ENCODE peak calls at places on chromosomes 16 and 17, in four cellular contexts. I is SK-N-SH, S is HepG2, R is GM12878. W is an unnamed sample.

GRCh38 chr16:84120023-84120422 is 3.3 kb upstream of the MBTPS1 start:
- DNase-seq in I (no peak), S (no peak), R (no peak), W (no peak)

GRCh38 chr17:9235346-9235745 is 214.0 kb downstream of the NTN1 start:
- DNase-seq in I (no peak), S (no peak), R (no peak), W (no peak)

GRCh38 chr16:72561-73537 is at the start of gene RHBDF1:
- DNase-seq in I (peak), S (no peak), R (no peak), W (peak)

GRCh38 chr17:29732613-29733012 is 109.9 kb upstream of the CORO6 start:
- DNase-seq in I (no peak), S (no peak), R (no peak), W (no peak)

GRCh38 chr17:35795007-35795870 is at the start of gene MMP28:
- DNase-seq in I (peak), S (no peak), R (no peak), W (peak)

GRCh38 chr16:17529982-17530760 is 59.4 kb upstream of the XYLT1 start:
- DNase-seq in I (no peak), S (no peak), R (peak), W (peak)

GRCh38 chr16:9499921-9500593 is 408.6 kb downstream of the HAPSTR1 start:
- DNase-seq in I (no peak), S (no peak), R (no peak), W (no peak)

GRCh38 chr17:18280766-18281165 is 20.3 kb downstream of the MIEF2 start:
- DNase-seq in I (no peak), S (no peak), R (no peak), W (no peak)

GRCh38 chr17:78131172-78132085 is 858 bp downstream of the TMC8 start:
- DNase-seq in I (peak), S (no peak), R (no peak), W (no peak)

GRCh38 chr16:20388854-20389253 is 15.7 kb downstream of the PDILT start:
- DNase-seq in I (no peak), S (no peak), R (no peak), W (no peak)

GRCh38 chr16:65698943-65699342 is 577.1 kb upstream of the CDH11 start:
- DNase-seq in I (no peak), S (no peak), R (no peak), W (no peak)

DNA sequence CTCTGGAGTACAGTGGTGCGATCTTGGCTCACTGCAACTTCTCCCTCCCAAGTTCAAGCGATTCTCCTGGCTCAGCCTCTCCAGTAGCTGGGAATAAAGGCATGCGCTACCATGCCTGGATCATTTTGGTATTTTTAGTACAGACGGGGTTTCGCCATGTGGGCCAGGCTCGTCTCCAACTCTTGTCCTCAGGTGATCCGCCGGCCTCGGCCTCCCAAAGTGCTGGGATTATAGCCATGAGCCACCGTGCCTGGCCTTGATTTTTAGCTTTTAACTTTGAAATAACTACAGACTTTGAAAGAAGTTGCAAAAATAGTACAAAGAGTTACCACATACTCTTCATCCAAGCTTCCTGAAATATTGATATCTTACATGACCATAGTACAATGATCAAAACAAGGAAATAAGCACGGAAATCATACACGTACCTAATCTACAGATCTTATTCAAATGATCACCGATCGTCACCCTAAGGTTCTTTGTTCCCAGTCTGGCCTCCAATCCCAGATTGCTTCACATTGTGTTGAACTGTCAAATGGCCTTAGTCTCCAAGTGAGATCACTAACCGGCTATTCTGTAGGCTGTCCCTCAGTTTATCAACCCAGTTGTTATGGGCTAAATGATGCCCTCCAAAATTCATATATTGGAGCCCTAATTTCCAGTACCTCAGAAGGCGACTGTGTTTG is 18.4 kb downstream of the NPIPA1 start:
- DNase-seq in I (no peak), S (no peak), R (no peak), W (no peak)
- TF ChIP-seq NFIC in I (no peak), S (no peak), R (no peak), W (no peak)

GRCh38 chr17:61239953-61240352 is 159.7 kb upstream of the TBX2 start:
- DNase-seq in I (no peak), S (no peak), R (no peak), W (no peak)
- TF ChIP-seq NFIC in I (no peak), S (no peak), R (no peak), W (no peak)

GRCh38 chr16:49786926-49787557 is 68.9 kb downstream of the ZNF423 start:
- DNase-seq in I (no peak), S (no peak), R (no peak), W (no peak)

GRCh38 chr16:49788936-49789335 is 67.0 kb downstream of the ZNF423 start:
- DNase-seq in I (no peak), S (no peak), R (no peak), W (no peak)

GRCh38 chr16:49788505-49788904 is 67.4 kb downstream of the ZNF423 start:
- DNase-seq in I (no peak), S (no peak), R (no peak), W (no peak)

GRCh38 chr16:49782405-49782804 is 73.5 kb downstream of the ZNF423 start:
- DNase-seq in I (no peak), S (no peak), R (no peak), W (no peak)

GRCh38 chr16:49785970-49786369 is 69.9 kb downstream of the ZNF423 start:
- DNase-seq in I (no peak), S (no peak), R (no peak), W (no peak)
- TF ChIP-seq NFIC in I (no peak), S (no peak), R (no peak), W (no peak)

GRCh38 chr17:27414271-27414670 is 42.0 kb upstream of the KSR1 start:
- DNase-seq in I (no peak), S (no peak), R (no peak), W (no peak)
- TF ChIP-seq NFIC in I (no peak), S (no peak), R (no peak), W (no peak)

DNA sequence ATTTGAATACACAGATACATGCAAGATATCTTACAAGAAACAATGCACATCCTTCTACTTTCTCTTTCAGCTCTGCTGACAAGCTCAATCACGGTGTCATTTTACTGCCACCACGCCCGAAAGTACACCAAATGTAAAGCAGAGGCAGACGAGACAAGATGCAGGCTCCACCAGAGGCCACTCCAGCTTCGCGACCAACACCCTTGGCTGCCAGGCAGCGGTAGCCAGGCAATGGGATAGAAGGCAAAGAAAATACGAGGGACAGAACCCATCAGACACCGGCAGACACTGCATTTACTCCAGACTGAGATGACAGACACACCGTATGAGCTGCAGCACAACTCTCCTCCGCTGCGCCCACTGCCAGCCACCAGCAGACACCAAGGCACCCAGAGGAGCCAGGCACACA is 41.0 kb downstream of the USP22 start:
- DNase-seq in I (no peak), S (no peak), R (no peak), W (no peak)
- TF ChIP-seq NFIC in I (no peak), S (no peak), R (no peak), W (no peak)

GRCh38 chr17:19487009-19487600 is 46.5 kb upstream of the SLC47A1 start:
- DNase-seq in I (no peak), S (no peak), R (no peak), W (no peak)

GRCh38 chr17:19482571-19482970 is 51.1 kb upstream of the SLC47A1 start:
- DNase-seq in I (no peak), S (no peak), R (no peak), W (no peak)

GRCh38 chr17:19486351-19487008 is 47.2 kb upstream of the SLC47A1 start:
- DNase-seq in I (no peak), S (no peak), R (no peak), W (no peak)

DNA sequence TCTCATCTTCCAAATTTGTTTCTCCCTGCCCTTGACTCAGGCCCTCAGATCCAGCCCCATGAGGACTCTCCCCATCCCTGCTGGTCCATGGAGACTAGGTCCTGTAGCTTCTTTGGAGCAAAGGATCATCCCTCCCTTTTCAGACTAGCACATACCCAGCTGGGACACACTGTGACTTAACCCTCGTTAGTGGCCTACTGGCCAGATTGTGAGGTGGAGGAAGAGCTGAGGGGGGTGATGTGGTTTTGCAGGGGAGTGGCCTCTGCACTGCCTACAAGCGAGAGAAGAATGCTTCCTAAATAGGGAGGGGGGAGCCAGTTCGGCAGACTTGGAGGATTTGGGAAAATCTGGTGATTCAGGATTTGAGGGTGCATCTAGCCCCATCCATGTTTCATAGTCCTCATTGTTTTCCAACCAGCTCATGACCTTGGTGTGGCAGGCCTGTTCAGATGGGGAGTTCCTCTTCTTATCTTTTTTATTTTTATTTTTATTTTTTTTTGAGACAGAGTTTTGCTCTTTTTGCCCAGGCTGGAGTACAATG is 47.8 kb upstream of the SLC47A1 start:
- DNase-seq in I (no peak), S (no peak), R (no peak), W (no peak)
- TF ChIP-seq NFIC in I (no peak), S (no peak), R (no peak), W (no peak)

GRCh38 chr17:7523033-7523432 is 25.8 kb upstream of the TNFSF12 start:
- DNase-seq in I (no peak), S (peak), R (no peak), W (peak)
- TF ChIP-seq NFIC in I (no peak), S (no peak), R (no peak), W (no peak)

GRCh38 chr16:11099672-11100195 is 155.4 kb downstream of the CLEC16A start:
- DNase-seq in I (no peak), S (no peak), R (no peak), W (no peak)

GRCh38 chr16:11100239-11100750 is 155.7 kb downstream of the SOCS1 start:
- DNase-seq in I (no peak), S (no peak), R (peak), W (peak)

GRCh38 chr16:11097782-11098167 is 153.4 kb downstream of the CLEC16A start:
- DNase-seq in I (no peak), S (no peak), R (no peak), W (no peak)

GRCh38 chr16:11097094-11097781 is 152.9 kb downstream of the CLEC16A start:
- DNase-seq in I (peak), S (no peak), R (no peak), W (no peak)

DNA sequence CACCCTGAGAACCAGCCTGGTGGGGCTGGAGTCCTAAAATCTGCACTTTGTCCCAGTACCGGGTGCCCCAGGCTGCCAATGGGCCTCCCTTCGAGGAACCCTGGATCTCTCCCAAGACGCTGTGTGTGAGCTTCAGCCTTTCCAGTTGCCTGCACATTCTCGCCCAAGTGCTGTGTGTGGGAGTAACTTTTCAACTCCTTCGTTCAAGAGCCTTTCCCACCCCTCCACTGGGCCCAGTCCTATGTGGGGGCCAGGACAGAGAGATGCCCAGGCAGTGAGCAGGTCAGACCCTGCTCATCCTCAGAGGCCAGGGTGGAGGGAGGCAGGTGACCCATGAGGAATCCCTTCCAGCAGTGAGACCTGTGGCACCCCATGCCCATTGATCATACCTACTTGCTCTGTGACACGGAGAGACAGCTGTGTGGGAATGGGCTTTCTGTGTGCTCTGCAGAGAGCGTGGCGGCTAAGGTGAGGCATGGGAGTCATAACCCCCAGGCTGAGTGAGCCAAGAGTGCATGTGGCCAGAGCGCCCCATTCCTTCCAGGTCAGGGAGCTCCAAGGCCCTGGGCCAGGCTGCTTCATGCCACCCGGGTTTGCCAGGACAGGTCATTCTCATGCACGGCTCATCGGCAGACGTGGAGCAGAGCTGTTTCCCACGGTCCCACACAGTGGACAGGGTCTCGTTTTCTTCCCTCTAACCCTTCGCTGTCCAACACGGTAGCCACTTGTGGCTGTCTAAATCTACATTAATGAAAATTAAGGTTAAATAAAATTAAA is 154.4 kb downstream of the CLEC16A start:
- DNase-seq in I (no peak), S (no peak), R (no peak), W (no peak)
- TF ChIP-seq NFIC in I (no peak), S (no peak), R (no peak), W (no peak)

DNA sequence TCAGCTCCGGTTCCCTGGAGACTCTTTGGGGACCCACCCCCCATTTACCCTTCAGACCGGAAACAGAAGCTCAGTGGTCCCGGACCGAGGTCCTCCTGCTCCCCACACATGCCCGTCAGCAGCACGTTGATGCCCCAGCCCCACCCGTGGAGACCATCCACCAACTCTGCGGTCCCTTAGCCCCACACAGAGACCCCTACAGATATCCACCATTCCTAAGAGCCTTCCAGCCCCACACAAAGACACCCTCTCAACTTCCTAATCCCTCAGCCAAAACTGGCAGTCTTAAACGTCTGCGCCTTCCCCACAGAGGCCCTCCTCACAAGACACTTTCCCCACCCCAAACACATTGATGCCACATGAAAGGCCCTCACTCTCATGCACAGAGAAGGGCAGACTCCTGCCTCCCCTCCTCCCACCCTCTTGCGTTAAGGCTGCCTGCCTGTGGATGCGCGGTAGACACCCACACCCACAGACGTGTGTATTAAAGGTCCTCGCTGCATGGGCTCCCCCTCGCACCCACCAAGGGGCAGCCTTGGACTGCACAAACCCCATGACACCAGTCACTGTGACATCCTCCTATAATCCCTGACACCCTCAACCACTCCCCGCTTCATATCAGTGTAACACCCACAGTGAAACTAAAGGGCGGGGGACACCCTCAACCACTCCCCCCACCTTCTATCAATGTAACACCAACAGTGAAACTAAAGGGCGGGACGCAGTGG is 58.2 kb upstream of the RPH3AL start:
- DNase-seq in I (peak), S (no peak), R (no peak), W (peak)
- TF ChIP-seq NFIC in I (no peak), S (no peak), R (no peak), W (no peak)

W was measured in K562.